ENCODE peak calls at places on chromosomes 1 and 21, in four cellular contexts. One of them, this sample, is unnamed.

GRCh38 chr1:45679123-45679522 is 7.2 kb downstream of the GPBP1L1 start:
- DNase-seq in HepG2: no peak
- DNase-seq in HCT116: no peak
- DNase-seq in K562: no peak
- DNase-seq in this sample: no peak

GRCh38 chr1:246492611-246493245 is 14.4 kb downstream of the SMYD3 start:
- DNase-seq in K562: peak; percentile 78
- DNase-seq in HCT116: peak; percentile 39
- DNase-seq in HepG2: peak; percentile 35
- DNase-seq in this sample: peak; percentile 39

GRCh38 chr21:45327458-45328197 is 39.9 kb upstream of the POFUT2 start:
- DNase-seq in K562: no peak
- DNase-seq in HCT116: no peak
- DNase-seq in HepG2: no peak
- DNase-seq in this sample: no peak

GRCh38 chr1:110587906-110588305 is 18.3 kb downstream of the KCNA2 start:
- DNase-seq in HCT116: no peak
- DNase-seq in K562: no peak
- DNase-seq in HepG2: no peak
- DNase-seq in this sample: no peak

GRCh38 chr1:206506803-206507394 is 432 bp upstream of the RASSF5 start:
- DNase-seq in HepG2: no peak
- DNase-seq in HCT116: no peak
- DNase-seq in K562: no peak
- DNase-seq in this sample: no peak

GRCh38 chr1:227880342-227880924 is 65.0 kb downstream of the PRSS38 start:
- DNase-seq in HepG2: no peak
- DNase-seq in K562: no peak
- DNase-seq in HCT116: no peak
- DNase-seq in this sample: no peak

GRCh38 chr1:210264521-210265380 is 32.2 kb downstream of the SERTAD4 start:
- DNase-seq in HepG2: no peak
- DNase-seq in K562: no peak
- DNase-seq in HCT116: no peak
- DNase-seq in this sample: no peak

GRCh38 chr1:2796890-2797740 is 4.4 kb downstream of the TTC34 start:
- DNase-seq in HCT116: no peak
- DNase-seq in K562: no peak
- DNase-seq in HepG2: no peak
- DNase-seq in this sample: no peak

GRCh38 chr1:110214454-110215404 is 4.6 kb downstream of the KCNC4 start:
- DNase-seq in HepG2: peak; percentile 19
- DNase-seq in HCT116: no peak
- DNase-seq in K562: no peak
- DNase-seq in this sample: no peak

GRCh38 chr1:188386161-188386560 is 1557.4 kb downstream of the PLA2G4A start:
- DNase-seq in HepG2: no peak
- DNase-seq in K562: no peak
- DNase-seq in HCT116: no peak
- DNase-seq in this sample: no peak

GRCh38 chr1:186896211-186896610 is 67.5 kb downstream of the PLA2G4A start:
- DNase-seq in HepG2: no peak
- DNase-seq in K562: no peak
- DNase-seq in HCT116: no peak
- DNase-seq in this sample: no peak

GRCh38 chr1:36150296-36151132 is 1.2 kb upstream of the TRAPPC3 start:
- DNase-seq in HCT116: peak; percentile 85
- DNase-seq in HepG2: peak; percentile 86
- DNase-seq in K562: peak; percentile 91
- DNase-seq in this sample: peak; percentile 80

GRCh38 chr1:23555949-23556640 is 3.2 kb downstream of the ID3 start:
- DNase-seq in HCT116: peak; percentile 67
- DNase-seq in HepG2: peak; percentile 77
- DNase-seq in K562: no peak
- DNase-seq in this sample: no peak

GRCh38 chr1:65198095-65198494 is 50.1 kb downstream of the AK4 start:
- DNase-seq in HCT116: no peak
- DNase-seq in HepG2: no peak
- DNase-seq in K562: no peak
- DNase-seq in this sample: no peak

GRCh38 chr1:182111496-182111895 is 50.0 kb upstream of the ZNF648 start:
- DNase-seq in K562: no peak
- DNase-seq in HCT116: no peak
- DNase-seq in HepG2: no peak
- DNase-seq in this sample: no peak

DNA sequence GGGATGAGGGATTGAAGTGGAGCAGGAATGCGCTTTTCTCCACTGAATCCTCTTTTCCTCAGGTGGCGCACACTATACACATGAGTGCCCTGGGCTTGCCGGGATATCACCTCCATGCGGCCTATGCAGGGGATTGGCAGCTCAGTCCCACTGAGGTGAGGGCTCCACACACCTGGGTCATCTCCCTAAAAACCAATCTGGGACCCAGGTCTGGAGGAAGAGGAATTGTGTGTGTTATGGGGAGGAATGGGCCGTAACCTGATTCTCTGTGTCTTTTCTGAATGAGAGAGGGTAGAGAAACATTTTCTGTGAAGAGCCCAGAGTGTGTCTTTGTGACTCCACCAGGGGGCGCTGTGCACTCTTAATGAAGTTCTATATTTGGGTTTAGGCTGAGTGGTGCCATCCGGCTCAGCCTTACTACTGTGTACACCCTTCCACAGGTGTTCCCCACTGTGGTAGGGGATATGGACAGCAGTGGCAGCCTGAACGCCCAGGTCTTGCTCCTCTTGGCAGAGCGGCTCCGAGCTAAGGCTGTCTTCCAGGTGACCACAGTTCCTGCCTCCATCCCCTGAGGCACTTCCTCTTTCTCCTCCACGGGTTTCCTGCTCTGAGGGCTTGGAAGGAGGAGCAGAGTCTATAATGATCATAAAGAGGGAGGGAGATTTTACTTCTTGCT is 1.5 kb downstream of the TOMM40L start:
- DNase-seq in K562: peak; percentile 71
- DNase-seq in HepG2: peak; percentile 69
- DNase-seq in HCT116: peak; percentile 50
- DNase-seq in this sample: peak; percentile 39
- TF ChIP-seq SIN3A in K562: no peak
- TF ChIP-seq SIN3A in HepG2: peak; percentile 42
- TF ChIP-seq SIN3A in HCT116: no peak
- TF ChIP-seq SIN3A in this sample: no peak

GRCh38 chr1:154512760-154513159 is 10.5 kb upstream of the SHE start:
- DNase-seq in K562: no peak
- DNase-seq in HCT116: no peak
- DNase-seq in HepG2: no peak
- DNase-seq in this sample: no peak
- TF ChIP-seq TCF7L2 in K562: no peak
- TF ChIP-seq TCF7L2 in HCT116: no peak
- TF ChIP-seq TCF7L2 in HepG2: no peak
- TF ChIP-seq TCF7L2 in this sample: no peak

GRCh38 chr1:55420021-55420420 is 204.9 kb upstream of the USP24 start:
- DNase-seq in HCT116: no peak
- DNase-seq in HepG2: no peak
- DNase-seq in K562: no peak
- DNase-seq in this sample: no peak
- H3K27ac ChIP-seq in HCT116: no peak overlapping the region
- H3K27ac ChIP-seq in HepG2: no peak overlapping the region
- H3K27ac ChIP-seq in K562: no peak overlapping the region
- H3K27ac ChIP-seq in this sample: no peak overlapping the region

DNA sequence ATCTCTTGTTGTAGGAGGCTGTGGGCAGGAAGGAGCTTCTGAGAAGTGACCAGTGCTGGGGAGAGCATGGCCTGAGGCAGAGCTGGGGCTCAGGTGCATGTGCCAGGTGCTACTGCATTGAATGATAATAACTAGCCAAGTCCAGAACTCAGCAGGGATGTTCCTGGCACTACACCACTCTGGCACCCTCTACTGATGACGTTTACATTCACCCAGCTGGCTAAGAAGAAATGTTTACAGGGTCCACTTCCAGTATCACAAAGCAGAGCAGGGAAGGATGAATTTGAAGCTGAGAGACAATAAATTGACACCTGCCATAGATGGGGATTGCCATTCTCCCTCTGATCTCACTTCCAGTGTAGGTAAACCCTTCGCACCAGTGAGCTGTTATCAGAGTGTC is 411.8 kb downstream of the SETD4 start:
- DNase-seq in HCT116: no peak
- DNase-seq in K562: no peak
- DNase-seq in HepG2: no peak
- DNase-seq in this sample: no peak
- TF ChIP-seq SIN3A in HCT116: no peak
- TF ChIP-seq SIN3A in K562: no peak
- TF ChIP-seq SIN3A in HepG2: no peak
- TF ChIP-seq SIN3A in this sample: no peak

GRCh38 chr1:53947172-53947835 is 1.2 kb downstream of the LRRC42 start:
- DNase-seq in HepG2: no peak
- DNase-seq in HCT116: no peak
- DNase-seq in K562: no peak
- DNase-seq in this sample: no peak
- TF ChIP-seq TCF7L2 in HepG2: no peak
- TF ChIP-seq TCF7L2 in HCT116: no peak
- TF ChIP-seq TCF7L2 in K562: no peak
- TF ChIP-seq TCF7L2 in this sample: no peak

DNA sequence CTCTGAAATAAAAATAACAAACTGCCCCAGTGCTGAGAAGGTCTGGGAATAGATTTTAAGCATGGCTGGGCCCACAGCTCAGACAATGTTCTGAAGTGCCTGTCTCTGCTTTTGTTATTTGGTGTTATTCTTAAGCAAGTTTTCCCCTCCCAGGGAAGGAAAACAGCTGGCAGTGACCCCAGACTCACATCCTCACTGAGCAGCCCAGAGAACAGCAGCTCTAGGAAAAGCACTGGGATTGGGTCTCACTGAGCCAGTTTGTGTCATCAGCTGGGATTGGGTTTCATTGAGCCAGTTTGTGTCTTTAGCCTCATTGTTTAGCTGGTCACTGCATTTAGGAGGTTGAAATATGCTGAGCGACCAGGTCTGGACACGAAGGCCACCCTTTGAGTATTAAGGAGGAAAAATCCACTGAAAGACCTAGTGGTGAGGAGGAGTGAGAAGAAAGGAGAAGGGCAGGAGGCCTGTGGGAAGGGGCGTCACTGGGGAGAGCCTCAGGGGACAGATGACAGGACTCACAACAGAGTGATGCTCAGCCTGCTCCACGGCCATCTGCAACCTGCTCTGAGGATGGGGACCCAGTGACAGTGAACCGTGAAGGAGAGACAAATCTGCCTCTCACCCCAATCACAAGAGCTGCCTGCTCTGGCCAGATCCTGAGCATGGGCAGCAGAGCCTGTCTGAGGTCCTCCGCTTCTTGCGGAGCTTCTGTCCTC is 103.8 kb downstream of the TOMM20 start:
- DNase-seq in HCT116: no peak
- DNase-seq in HepG2: no peak
- DNase-seq in K562: no peak
- DNase-seq in this sample: no peak
- H3K27ac ChIP-seq in HCT116: no peak overlapping the region
- H3K27ac ChIP-seq in HepG2: no peak overlapping the region
- H3K27ac ChIP-seq in K562: no peak overlapping the region
- H3K27ac ChIP-seq in this sample: peak overlapping the region; percentile 70

DNA sequence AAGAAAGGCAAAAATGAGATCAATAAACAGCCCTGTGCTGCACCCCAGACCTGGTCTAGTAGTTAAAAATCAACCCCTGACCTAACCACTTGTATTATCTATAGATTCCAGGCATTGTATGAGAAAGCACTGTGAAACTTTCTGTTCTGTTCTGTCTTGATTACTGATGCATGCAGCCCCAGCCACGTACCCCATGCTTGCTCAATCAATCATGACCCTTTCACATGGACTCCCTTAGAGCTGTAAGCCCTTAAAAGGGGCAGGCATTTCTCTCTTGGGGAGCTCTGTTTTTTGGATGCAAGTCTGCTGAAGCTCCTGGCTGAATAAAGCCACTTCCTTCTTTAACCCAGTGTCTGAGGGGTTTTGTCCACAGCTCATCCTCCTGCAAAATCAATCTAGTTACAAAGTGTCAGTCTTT is 24.2 kb upstream of the CD34 start:
- DNase-seq in K562: no peak
- DNase-seq in HCT116: no peak
- DNase-seq in HepG2: no peak
- DNase-seq in this sample: no peak
- TF ChIP-seq SIN3A in K562: no peak
- TF ChIP-seq SIN3A in HCT116: no peak
- TF ChIP-seq SIN3A in HepG2: no peak
- TF ChIP-seq SIN3A in this sample: no peak

GRCh38 chr1:218459878-218460277 is 114.7 kb downstream of the TGFB2 start:
- DNase-seq in K562: peak; percentile 28
- DNase-seq in HepG2: peak; percentile 9
- DNase-seq in HCT116: peak; percentile 59
- DNase-seq in this sample: peak; percentile 86
- TF ChIP-seq TCF7L2 in K562: no peak
- TF ChIP-seq TCF7L2 in HepG2: no peak
- TF ChIP-seq TCF7L2 in HCT116: no peak
- TF ChIP-seq TCF7L2 in this sample: no peak

DNA sequence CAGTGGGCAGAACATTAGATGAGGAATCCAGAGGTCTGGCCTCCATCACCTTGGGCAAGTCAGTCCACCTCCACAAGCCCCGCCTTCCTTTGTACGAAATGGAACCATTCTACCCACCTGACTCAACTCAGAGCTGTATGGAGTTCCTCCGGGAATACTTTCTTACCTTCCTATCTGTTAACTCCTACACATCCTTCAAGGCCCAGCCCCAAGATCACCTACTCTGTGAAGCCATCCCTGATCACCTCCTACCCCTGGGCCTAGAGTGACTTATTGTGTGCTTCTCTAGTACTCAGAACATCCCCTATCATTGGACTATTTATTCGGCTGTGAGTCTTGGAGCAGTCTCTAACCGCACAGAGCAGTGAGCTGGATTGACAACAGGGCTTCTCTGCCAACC is 66.7 kb downstream of the GLIS1 start:
- DNase-seq in K562: no peak
- DNase-seq in HepG2: no peak
- DNase-seq in HCT116: no peak
- DNase-seq in this sample: no peak
- H3K27ac ChIP-seq in K562: no peak overlapping the region
- H3K27ac ChIP-seq in HepG2: no peak overlapping the region
- H3K27ac ChIP-seq in HCT116: no peak overlapping the region
- H3K27ac ChIP-seq in this sample: no peak overlapping the region

This sample was measured in Panc1.